ENCODE peak calls at places on chromosome 4, in seven cellular contexts. I is neuronal stem cell, M is H9, V is trophoblast cell, R is IMR-90, X is mesendoderm, C is mesenchymal stem cell. B is an unnamed sample.
A peak's percentile ranks its signal among the peaks of the same experiment; 100 is the strongest.

GRCh38 chr4:147709999-147710398 is 21.9 kb upstream of the ARHGAP10 start:
- DNase-seq in C (peak; percentile 60), X (no peak), V (peak; percentile 61), M (no peak), I (no peak), R (peak; percentile 76), B (no peak)

GRCh38 chr4:10168151-10168550 is 51.6 kb upstream of the WDR1 start:
- DNase-seq in I (no peak), V (peak; percentile 78), R (no peak), M (no peak), X (no peak), C (no peak), B (no peak)

GRCh38 chr4:100190643-100191600 is 654 bp upstream of the DDIT4L start:
- DNase-seq in M (peak; percentile 36), V (peak; percentile 48), C (peak; percentile 60), R (peak; percentile 37), X (peak; percentile 51), I (peak; percentile 36), B (peak; percentile 61)

GRCh38 chr4:124262211-124263179 is 450.0 kb downstream of the ANKRD50 start:
- DNase-seq in X (peak; percentile 80), V (peak; percentile 87), M (peak; percentile 47), I (peak; percentile 64), C (peak; percentile 87), R (peak; percentile 88), B (peak; percentile 52)

GRCh38 chr4:87078987-87079469 is 141.4 kb downstream of the KLHL8 start:
- DNase-seq in V (peak; percentile 74), R (peak; percentile 88), X (no peak), C (peak; percentile 68), I (no peak), M (no peak), B (no peak)

GRCh38 chr4:138728566-138728965 is 287.0 kb upstream of the NOCT start:
- DNase-seq in V (peak; percentile 95), I (no peak), X (no peak), R (no peak), M (no peak), C (no peak), B (no peak)

GRCh38 chr4:126718161-126718560 is 914.6 kb upstream of the INTU start:
- DNase-seq in R (peak; percentile 32), V (no peak), X (no peak), M (no peak), I (no peak), C (no peak), B (no peak)

GRCh38 chr4:6446538-6447451 is 25.6 kb downstream of the PPP2R2C start:
- DNase-seq in X (no peak), C (no peak), V (no peak), M (no peak), R (no peak), I (no peak), B (no peak)

GRCh38 chr4:184039963-184040383 is 134.9 kb downstream of the STOX2 start:
- DNase-seq in R (no peak), M (no peak), I (peak; percentile 35), C (no peak), X (peak; percentile 65), V (peak; percentile 17), B (peak; percentile 58)

GRCh38 chr4:113397114-113397701 is 347.8 kb downstream of the ANK2 start:
- DNase-seq in I (no peak), R (peak; percentile 82), C (peak; percentile 14), X (no peak), M (no peak), V (no peak), B (no peak)

GRCh38 chr4:168541608-168541953 is 44.7 kb downstream of the PALLD start:
- DNase-seq in M (no peak), X (no peak), R (peak; percentile 70), C (no peak), V (peak; percentile 49), I (no peak), B (no peak)

GRCh38 chr4:149498246-149498645 is 317.4 kb downstream of the IQCM start:
- DNase-seq in C (no peak), V (no peak), I (no peak), R (no peak), X (no peak), M (no peak), B (no peak)

GRCh38 chr4:5238106-5238505 is 186.8 kb downstream of the STK32B start:
- DNase-seq in V (no peak), I (no peak), R (peak; percentile 66), X (no peak), M (no peak), C (no peak), B (no peak)

GRCh38 chr4:15653864-15654391 is 1.2 kb downstream of the FBXL5 start:
- DNase-seq in M (no peak), R (peak; percentile 65), I (peak; percentile 8), C (peak; percentile 80), V (no peak), X (peak; percentile 52), B (no peak)

GRCh38 chr4:162959056-162959455 is 207.6 kb downstream of the NAF1 start:
- DNase-seq in M (peak; percentile 60), X (peak; percentile 73), C (no peak), I (no peak), V (peak; percentile 26), R (no peak), B (peak; percentile 46)

GRCh38 chr4:5474756-5475155 is 233.6 kb downstream of the EVC2 start:
- DNase-seq in V (peak; percentile 77), X (peak; percentile 59), R (peak; percentile 77), C (peak; percentile 36), M (no peak), I (no peak), B (no peak)

GRCh38 chr4:168683595-168683994 is 186.7 kb downstream of the PALLD start:
- DNase-seq in M (no peak), R (peak; percentile 79), C (peak; percentile 52), X (no peak), V (no peak), I (no peak), B (no peak)

GRCh38 chr4:159950707-159951106 is 847.8 kb downstream of the RAPGEF2 start:
- DNase-seq in X (no peak), I (no peak), C (no peak), M (peak; percentile 38), R (no peak), V (no peak), B (peak; percentile 9)

GRCh38 chr4:4284827-4285618 is 4.9 kb downstream of the LYAR start:
- DNase-seq in M (no peak), X (no peak), C (no peak), R (no peak), V (no peak), I (no peak), B (no peak)

GRCh38 chr4:87745058-87745842 is 54.1 kb upstream of the IBSP start:
- DNase-seq in I (no peak), X (peak; percentile 14), V (no peak), C (peak; percentile 4), M (peak; percentile 31), R (no peak), B (no peak)

GRCh38 chr4:183773790-183774189 is 114.7 kb downstream of the TRAPPC11 start:
- DNase-seq in C (no peak), V (no peak), M (no peak), R (no peak), I (no peak), X (no peak), B (no peak)

GRCh38 chr4:185839204-185839712 is 27.3 kb upstream of the SORBS2 start:
- DNase-seq in I (peak; percentile 71), X (peak; percentile 99), C (peak; percentile 98), V (peak; percentile 86), M (peak; percentile 90), R (peak; percentile 91), B (peak; percentile 70)
- H3K4ac ChIP-seq in I (no peak overlapping the region), X (no peak overlapping the region), C (no peak overlapping the region), V (no peak overlapping the region), M (no peak overlapping the region), R (peak overlapping the region; percentile 76), B (peak overlapping the region; percentile 62)

GRCh38 chr4:78691971-78692814 is 84.0 kb upstream of the BMP2K start:
- DNase-seq in I (no peak), V (peak; percentile 79), R (peak; percentile 16), M (no peak), X (peak; percentile 93), C (peak; percentile 40), B (no peak)

GRCh38 chr4:78694457-78694787 is 81.7 kb upstream of the BMP2K start:
- DNase-seq in C (no peak), R (no peak), V (no peak), M (no peak), I (no peak), X (no peak), B (no peak)

GRCh38 chr4:78692815-78693156 is 83.4 kb upstream of the BMP2K start:
- DNase-seq in M (no peak), V (no peak), C (no peak), R (no peak), I (no peak), X (no peak), B (no peak)

GRCh38 chr4:78695910-78696309 is 80.2 kb upstream of the BMP2K start:
- DNase-seq in V (no peak), X (no peak), R (no peak), C (no peak), M (no peak), I (no peak), B (no peak)

DNA sequence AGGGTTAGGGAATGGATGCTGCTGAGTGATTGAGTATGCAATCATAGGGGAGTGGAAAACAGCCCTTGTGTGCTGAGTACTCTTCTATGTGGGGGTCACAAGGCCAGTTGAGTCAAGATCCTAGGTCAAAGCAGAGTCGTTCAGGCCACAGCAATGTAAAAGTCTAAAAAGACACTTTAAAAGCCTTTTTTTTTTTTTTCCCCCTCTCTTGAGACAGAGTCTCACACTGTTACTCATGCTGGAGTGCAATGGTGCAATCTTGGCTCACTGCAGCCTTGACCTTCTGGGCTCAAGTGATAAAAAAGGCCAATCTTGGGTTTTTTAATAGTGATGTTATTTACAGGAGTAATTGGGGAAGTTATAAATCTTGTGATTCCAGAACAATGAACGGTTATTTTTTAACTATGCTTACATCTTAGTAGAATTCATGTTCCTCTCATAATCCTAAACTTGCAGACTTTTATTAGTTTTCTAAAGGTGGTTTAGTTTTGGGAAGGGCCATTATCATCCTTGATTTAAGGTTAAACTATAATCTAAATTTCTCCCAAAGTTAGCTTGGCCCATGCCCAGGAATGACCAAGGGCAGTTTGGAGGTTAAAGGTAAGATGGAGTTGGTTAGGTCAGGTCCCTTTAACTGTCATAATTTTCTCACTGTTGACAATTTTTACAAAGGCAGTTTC is 82.2 kb upstream of the BMP2K start:
- DNase-seq in I (no peak), M (no peak), R (no peak), X (no peak), V (no peak), C (peak; percentile 53), B (no peak)
- H3K23ac ChIP-seq in I (no peak overlapping the region), M (no peak overlapping the region), R (no peak overlapping the region), X (no peak overlapping the region), V (no peak overlapping the region), C (no peak overlapping the region), B (no peak overlapping the region)

DNA sequence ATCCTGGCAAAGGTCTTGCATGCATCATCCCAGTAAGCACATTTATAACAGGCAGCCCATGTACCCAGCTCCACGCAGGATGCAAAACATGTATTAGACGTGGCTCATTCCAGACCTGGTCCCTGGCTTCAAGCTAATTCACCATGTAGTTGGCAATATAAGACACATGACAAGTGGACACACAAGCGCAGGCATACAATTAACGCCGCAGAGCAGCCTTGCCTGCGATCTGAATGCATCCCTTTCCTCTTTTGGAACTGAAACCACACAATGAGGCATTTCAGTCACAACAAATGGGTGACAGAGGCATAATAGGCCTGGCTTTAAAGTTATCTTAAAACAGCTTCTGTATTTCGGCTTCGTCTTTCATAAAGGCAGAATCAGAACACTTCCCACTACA is 114.5 kb upstream of the TRIM2 start:
- DNase-seq in C (no peak), R (no peak), X (no peak), M (no peak), I (no peak), V (no peak), B (no peak)
- H3K4ac ChIP-seq in C (no peak overlapping the region), R (no peak overlapping the region), X (no peak overlapping the region), M (no peak overlapping the region), I (no peak overlapping the region), V (no peak overlapping the region), B (no peak overlapping the region)

GRCh38 chr4:91961504-91961903 is 342.3 kb upstream of the GRID2 start:
- DNase-seq in X (no peak), V (no peak), C (peak; percentile 8), M (no peak), R (peak; percentile 30), I (no peak), B (no peak)
- H3K23ac ChIP-seq in X (no peak overlapping the region), V (no peak overlapping the region), C (no peak overlapping the region), M (no peak overlapping the region), R (no peak overlapping the region), I (no peak overlapping the region), B (no peak overlapping the region)